ENCODE peak calls at places on chromosomes 3 and 15, in six cellular contexts. One of them, this sample, is unnamed.
A peak's percentile ranks its signal among the peaks of the same experiment; 100 is the strongest.

GRCh38 chr3:182185341-182185740 is 473.6 kb downstream of the SOX2 start:
- DNase-seq in IMR-90: no peak
- DNase-seq in neuronal stem cell: no peak
- DNase-seq in H9: no peak
- DNase-seq in H1: no peak
- DNase-seq in trophoblast cell: no peak
- DNase-seq in this sample: no peak

GRCh38 chr3:153911111-153911510 is 210.1 kb upstream of the ARHGEF26 start:
- DNase-seq in IMR-90: no peak
- DNase-seq in neuronal stem cell: no peak
- DNase-seq in H9: no peak
- DNase-seq in H1: no peak
- DNase-seq in trophoblast cell: no peak
- DNase-seq in this sample: no peak

GRCh38 chr15:72818632-72819031 is 35.1 kb upstream of the ADPGK start:
- DNase-seq in IMR-90: no peak
- DNase-seq in neuronal stem cell: no peak
- DNase-seq in H9: no peak
- DNase-seq in H1: no peak
- DNase-seq in trophoblast cell: no peak
- DNase-seq in this sample: no peak

GRCh38 chr3:143078883-143079282 is 40.7 kb upstream of the CHST2 start:
- DNase-seq in IMR-90: peak; percentile 76
- DNase-seq in neuronal stem cell: no peak
- DNase-seq in H9: no peak
- DNase-seq in H1: no peak
- DNase-seq in trophoblast cell: peak; percentile 57
- DNase-seq in this sample: peak; percentile 77

GRCh38 chr3:17745301-17745700 is 2.9 kb upstream of the TBC1D5 start:
- DNase-seq in IMR-90: no peak
- DNase-seq in neuronal stem cell: no peak
- DNase-seq in H9: no peak
- DNase-seq in H1: no peak
- DNase-seq in trophoblast cell: no peak
- DNase-seq in this sample: no peak

GRCh38 chr3:88668180-88668579 is 439.2 kb upstream of the EPHA3 start:
- DNase-seq in IMR-90: no peak
- DNase-seq in neuronal stem cell: no peak
- DNase-seq in H9: no peak
- DNase-seq in H1: no peak
- DNase-seq in trophoblast cell: no peak
- DNase-seq in this sample: no peak

GRCh38 chr3:14925729-14926591 is 21.4 kb upstream of the NR2C2 start:
- DNase-seq in IMR-90: peak; percentile 71
- DNase-seq in neuronal stem cell: peak; percentile 64
- DNase-seq in H9: peak; percentile 52
- DNase-seq in H1: no peak
- DNase-seq in trophoblast cell: peak; percentile 82
- DNase-seq in this sample: peak; percentile 71

GRCh38 chr3:3800076-3800448 is 831 bp downstream of the LRRN1 start:
- DNase-seq in IMR-90: no peak
- DNase-seq in neuronal stem cell: peak; percentile 27
- DNase-seq in H9: peak; percentile 34
- DNase-seq in H1: no peak
- DNase-seq in trophoblast cell: no peak
- DNase-seq in this sample: no peak

GRCh38 chr3:123296836-123297626 is 95.3 kb downstream of the SEC22A start:
- DNase-seq in IMR-90: no peak
- DNase-seq in neuronal stem cell: no peak
- DNase-seq in H9: no peak
- DNase-seq in H1: no peak
- DNase-seq in trophoblast cell: no peak
- DNase-seq in this sample: no peak

GRCh38 chr3:193614430-193614829 is 21.4 kb downstream of the OPA1 start:
- DNase-seq in IMR-90: no peak
- DNase-seq in neuronal stem cell: no peak
- DNase-seq in H9: no peak
- DNase-seq in H1: no peak
- DNase-seq in trophoblast cell: no peak
- DNase-seq in this sample: no peak

GRCh38 chr15:63362196-63362595 is 19.4 kb downstream of the CA12 start:
- DNase-seq in IMR-90: no peak
- DNase-seq in neuronal stem cell: no peak
- DNase-seq in H9: no peak
- DNase-seq in H1: no peak
- DNase-seq in trophoblast cell: no peak
- DNase-seq in this sample: no peak

GRCh38 chr15:53197426-53197839 is 407.3 kb upstream of the ONECUT1 start:
- DNase-seq in IMR-90: peak; percentile 2
- DNase-seq in neuronal stem cell: peak; percentile 81
- DNase-seq in H9: peak; percentile 87
- DNase-seq in H1: peak; percentile 73
- DNase-seq in trophoblast cell: peak; percentile 42
- DNase-seq in this sample: peak; percentile 2

GRCh38 chr3:55708242-55708641 is 221.1 kb upstream of the WNT5A start:
- DNase-seq in IMR-90: no peak
- DNase-seq in neuronal stem cell: no peak
- DNase-seq in H9: no peak
- DNase-seq in H1: no peak
- DNase-seq in trophoblast cell: no peak
- DNase-seq in this sample: peak; percentile 77

GRCh38 chr3:197737749-197738462 is 1.2 kb upstream of the RUBCN start:
- DNase-seq in IMR-90: no peak
- DNase-seq in neuronal stem cell: no peak
- DNase-seq in H9: no peak
- DNase-seq in H1: no peak
- DNase-seq in trophoblast cell: no peak
- DNase-seq in this sample: no peak
- H2AFZ ChIP-seq in IMR-90: no peak overlapping the region
- H2AFZ ChIP-seq in neuronal stem cell: peak overlapping the region; percentile 91
- H2AFZ ChIP-seq in H9: no peak overlapping the region
- H2AFZ ChIP-seq in H1: peak overlapping the region; percentile 84
- H2AFZ ChIP-seq in trophoblast cell: no peak overlapping the region
- H2AFZ ChIP-seq in this sample: no peak overlapping the region

DNA sequence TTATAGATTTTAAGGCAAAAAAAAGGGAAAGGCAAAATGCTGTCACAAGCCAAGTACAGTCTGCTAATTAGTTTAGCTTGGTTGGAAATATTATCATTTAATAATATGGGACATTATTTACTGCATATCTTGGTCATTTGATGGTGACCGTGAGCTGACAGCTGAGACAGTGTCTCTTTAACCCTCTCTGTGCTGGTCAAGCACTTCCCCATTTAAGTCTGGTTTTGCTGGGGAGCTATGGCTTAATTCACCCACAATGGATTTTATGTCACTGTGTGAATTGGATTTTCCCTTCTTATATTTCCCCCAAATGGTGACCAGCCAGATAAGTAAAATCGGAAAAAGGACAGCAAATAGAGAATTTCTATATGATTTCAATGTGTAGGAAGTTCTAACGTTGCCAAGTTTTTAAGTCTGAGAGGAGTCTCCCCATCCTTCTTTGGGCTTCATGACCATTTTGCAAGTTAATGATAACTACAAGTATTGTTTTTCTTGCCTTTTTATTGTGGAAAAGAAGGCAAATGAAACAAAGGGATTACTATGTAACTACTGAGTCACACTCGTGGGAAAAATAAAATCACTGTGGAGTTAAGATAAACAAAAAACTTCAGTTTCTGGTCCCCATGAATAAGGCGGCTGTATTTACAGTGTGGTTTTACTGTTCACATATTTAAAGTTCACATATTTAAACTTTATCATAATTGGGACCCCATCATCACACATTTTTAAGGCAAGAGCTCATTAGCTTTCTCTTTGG is 373.5 kb downstream of the NR2F2 start:
- DNase-seq in IMR-90: no peak
- DNase-seq in neuronal stem cell: no peak
- DNase-seq in H9: no peak
- DNase-seq in H1: no peak
- DNase-seq in trophoblast cell: no peak
- DNase-seq in this sample: no peak
- H3K14ac ChIP-seq in IMR-90: no peak overlapping the region
- H3K14ac ChIP-seq in neuronal stem cell: no peak overlapping the region
- H3K14ac ChIP-seq in H9: no peak overlapping the region
- H3K14ac ChIP-seq in H1: no peak overlapping the region
- H3K14ac ChIP-seq in trophoblast cell: no peak overlapping the region
- H3K14ac ChIP-seq in this sample: no peak overlapping the region

DNA sequence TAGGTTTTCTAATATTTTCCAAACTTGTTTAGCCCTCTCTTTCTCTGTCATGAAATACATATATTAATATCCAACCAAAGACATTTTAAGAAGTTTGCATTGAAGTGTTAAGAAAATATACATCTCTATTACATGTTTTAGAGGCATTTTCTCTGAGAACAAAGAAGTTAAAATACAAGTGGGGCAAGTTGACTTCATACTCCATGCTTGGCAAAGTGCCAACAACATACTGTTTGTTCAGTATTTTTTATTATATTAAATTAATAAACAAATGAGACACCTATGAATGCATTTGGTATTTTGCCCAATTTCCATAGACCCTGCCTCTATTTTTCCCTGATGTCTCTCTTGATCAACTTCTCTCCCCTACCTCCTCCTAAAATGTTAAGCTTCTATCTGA is 232.8 kb upstream of the MRPL3 start:
- DNase-seq in IMR-90: no peak
- DNase-seq in neuronal stem cell: no peak
- DNase-seq in H9: no peak
- DNase-seq in H1: no peak
- DNase-seq in trophoblast cell: no peak
- DNase-seq in this sample: no peak
- H4K91ac ChIP-seq in IMR-90: no peak overlapping the region
- H4K91ac ChIP-seq in neuronal stem cell: no peak overlapping the region
- H4K91ac ChIP-seq in H9: no peak overlapping the region
- H4K91ac ChIP-seq in H1: no peak overlapping the region
- H4K91ac ChIP-seq in trophoblast cell: no peak overlapping the region
- H4K91ac ChIP-seq in this sample: no peak overlapping the region

GRCh38 chr3:77041156-77041696 is 1.3 kb downstream of the ROBO2 start:
- DNase-seq in IMR-90: no peak
- DNase-seq in neuronal stem cell: no peak
- DNase-seq in H9: no peak
- DNase-seq in H1: no peak
- DNase-seq in trophoblast cell: no peak
- DNase-seq in this sample: no peak
- H2AFZ ChIP-seq in IMR-90: no peak overlapping the region
- H2AFZ ChIP-seq in neuronal stem cell: no peak overlapping the region
- H2AFZ ChIP-seq in H9: no peak overlapping the region
- H2AFZ ChIP-seq in H1: no peak overlapping the region
- H2AFZ ChIP-seq in trophoblast cell: no peak overlapping the region
- H2AFZ ChIP-seq in this sample: no peak overlapping the region

GRCh38 chr3:119551525-119552063 is 7.8 kb downstream of the CD80 start:
- DNase-seq in IMR-90: no peak
- DNase-seq in neuronal stem cell: no peak
- DNase-seq in H9: peak; percentile 30
- DNase-seq in H1: no peak
- DNase-seq in trophoblast cell: peak; percentile 8
- DNase-seq in this sample: no peak
- H3K14ac ChIP-seq in IMR-90: no peak overlapping the region
- H3K14ac ChIP-seq in neuronal stem cell: peak overlapping the region; percentile 79
- H3K14ac ChIP-seq in H9: no peak overlapping the region
- H3K14ac ChIP-seq in H1: no peak overlapping the region
- H3K14ac ChIP-seq in trophoblast cell: no peak overlapping the region
- H3K14ac ChIP-seq in this sample: peak overlapping the region; percentile 63

DNA sequence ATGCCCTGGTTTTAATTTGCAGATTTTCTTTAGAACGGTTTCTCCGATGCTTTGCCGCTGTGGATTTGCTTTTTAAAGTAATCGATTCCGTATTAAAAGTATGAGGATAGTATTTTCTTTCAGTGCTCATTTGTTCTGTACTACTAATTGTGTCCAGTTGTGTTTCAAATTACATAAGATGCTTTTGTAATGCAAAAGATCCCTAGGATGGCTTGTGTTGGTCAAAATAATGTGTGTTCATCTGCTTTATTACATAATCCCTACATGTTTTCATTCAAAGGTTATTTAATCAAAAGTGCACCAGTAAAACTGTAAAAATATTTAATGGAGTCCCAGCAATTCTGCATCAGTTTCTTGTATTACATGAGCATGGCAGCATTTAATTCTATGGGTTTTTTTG is 353.0 kb downstream of the LRTM1 start:
- DNase-seq in IMR-90: no peak
- DNase-seq in neuronal stem cell: no peak
- DNase-seq in H9: no peak
- DNase-seq in H1: no peak
- DNase-seq in trophoblast cell: no peak
- DNase-seq in this sample: no peak
- H4K91ac ChIP-seq in IMR-90: no peak overlapping the region
- H4K91ac ChIP-seq in neuronal stem cell: no peak overlapping the region
- H4K91ac ChIP-seq in H9: no peak overlapping the region
- H4K91ac ChIP-seq in H1: no peak overlapping the region
- H4K91ac ChIP-seq in trophoblast cell: no peak overlapping the region
- H4K91ac ChIP-seq in this sample: no peak overlapping the region

GRCh38 chr15:66809664-66810063 is 107.6 kb downstream of the SMAD6 start:
- DNase-seq in IMR-90: no peak
- DNase-seq in neuronal stem cell: no peak
- DNase-seq in H9: no peak
- DNase-seq in H1: no peak
- DNase-seq in trophoblast cell: no peak
- DNase-seq in this sample: no peak
- H2AFZ ChIP-seq in IMR-90: no peak overlapping the region
- H2AFZ ChIP-seq in neuronal stem cell: no peak overlapping the region
- H2AFZ ChIP-seq in H9: no peak overlapping the region
- H2AFZ ChIP-seq in H1: no peak overlapping the region
- H2AFZ ChIP-seq in trophoblast cell: no peak overlapping the region
- H2AFZ ChIP-seq in this sample: no peak overlapping the region

DNA sequence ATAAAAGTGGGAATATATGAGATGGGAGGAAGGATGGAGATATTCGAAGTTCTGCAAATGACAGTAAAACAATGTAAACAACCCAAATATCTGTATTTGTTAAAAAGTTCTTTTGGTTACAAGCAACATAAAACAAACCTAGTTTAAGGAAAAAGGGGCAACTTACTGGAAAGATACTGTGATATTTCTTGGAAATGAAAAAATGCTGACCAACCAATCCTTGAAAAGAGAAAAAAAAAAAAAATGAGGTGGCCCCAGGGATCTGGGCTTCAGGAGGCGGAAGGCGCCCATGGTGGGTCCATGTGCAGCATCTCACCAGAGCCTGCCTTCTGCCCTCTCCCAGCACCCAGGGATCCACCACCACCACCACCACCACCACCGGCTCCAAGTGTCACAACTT is 59.1 kb downstream of the VGLL4 start:
- DNase-seq in IMR-90: no peak
- DNase-seq in neuronal stem cell: no peak
- DNase-seq in H9: no peak
- DNase-seq in H1: no peak
- DNase-seq in trophoblast cell: no peak
- DNase-seq in this sample: no peak
- H3K14ac ChIP-seq in IMR-90: no peak overlapping the region
- H3K14ac ChIP-seq in neuronal stem cell: no peak overlapping the region
- H3K14ac ChIP-seq in H9: no peak overlapping the region
- H3K14ac ChIP-seq in H1: no peak overlapping the region
- H3K14ac ChIP-seq in trophoblast cell: no peak overlapping the region
- H3K14ac ChIP-seq in this sample: no peak overlapping the region

This sample was measured in mesenchymal stem cell.